ENCODE peak calls at places on chromosomes 13 and 19, in six cellular contexts. One of them, this sample, is unnamed.

GRCh38 chr19:33781996-33782395 is 14.7 kb upstream of the KCTD15 start:
- DNase-seq in frontal cortex: no peak
- DNase-seq in uterus: no peak
- DNase-seq in glutamatergic neuron: no peak
- DNase-seq in brain pericyte: no peak
- DNase-seq in fibroblast of lung: no peak
- DNase-seq in this sample: no peak

GRCh38 chr13:50916701-50917184 is 7.2 kb downstream of the RNASEH2B start:
- DNase-seq in frontal cortex: no peak
- DNase-seq in uterus: no peak
- DNase-seq in glutamatergic neuron: no peak
- DNase-seq in brain pericyte: no peak
- DNase-seq in fibroblast of lung: no peak
- DNase-seq in this sample: no peak

GRCh38 chr19:46065486-46065885 is 24.7 kb upstream of the IGFL4 start:
- DNase-seq in frontal cortex: no peak
- DNase-seq in uterus: no peak
- DNase-seq in glutamatergic neuron: no peak
- DNase-seq in brain pericyte: no peak
- DNase-seq in fibroblast of lung: peak
- DNase-seq in this sample: no peak

GRCh38 chr13:19591864-19592263 is 30.5 kb upstream of the TPTE2 start:
- DNase-seq in frontal cortex: no peak
- DNase-seq in uterus: no peak
- DNase-seq in glutamatergic neuron: no peak
- DNase-seq in brain pericyte: no peak
- DNase-seq in fibroblast of lung: no peak
- DNase-seq in this sample: no peak

GRCh38 chr19:3171894-3172679 is 6.5 kb upstream of the S1PR4 start:
- DNase-seq in frontal cortex: no peak
- DNase-seq in uterus: no peak
- DNase-seq in glutamatergic neuron: no peak
- DNase-seq in brain pericyte: no peak
- DNase-seq in fibroblast of lung: no peak
- DNase-seq in this sample: no peak

GRCh38 chr13:21616880-21617279 is 12.9 kb upstream of the MICU2 start:
- DNase-seq in frontal cortex: no peak
- DNase-seq in uterus: no peak
- DNase-seq in glutamatergic neuron: no peak
- DNase-seq in brain pericyte: no peak
- DNase-seq in fibroblast of lung: no peak
- DNase-seq in this sample: no peak

GRCh38 chr19:52679598-52679997 is 41.4 kb upstream of the ZNF83 start:
- DNase-seq in frontal cortex: no peak
- DNase-seq in uterus: no peak
- DNase-seq in glutamatergic neuron: no peak
- DNase-seq in brain pericyte: no peak
- DNase-seq in fibroblast of lung: no peak
- DNase-seq in this sample: no peak

GRCh38 chr13:113116206-113116800 is 6.3 kb upstream of the F10 start:
- DNase-seq in frontal cortex: no peak
- DNase-seq in uterus: no peak
- DNase-seq in glutamatergic neuron: no peak
- DNase-seq in brain pericyte: no peak
- DNase-seq in fibroblast of lung: no peak
- DNase-seq in this sample: no peak

GRCh38 chr13:77918391-77919261 is at the start of gene EDNRB:
- DNase-seq in frontal cortex: peak
- DNase-seq in uterus: peak
- DNase-seq in glutamatergic neuron: peak
- DNase-seq in brain pericyte: no peak
- DNase-seq in fibroblast of lung: peak
- DNase-seq in this sample: no peak

GRCh38 chr13:69477451-69477850 is 630.2 kb upstream of the ATXN8OS start:
- DNase-seq in frontal cortex: no peak
- DNase-seq in uterus: no peak
- DNase-seq in glutamatergic neuron: no peak
- DNase-seq in brain pericyte: no peak
- DNase-seq in fibroblast of lung: no peak
- DNase-seq in this sample: no peak

GRCh38 chr13:100184095-100184494 is 95.2 kb downstream of the PCCA start:
- DNase-seq in frontal cortex: no peak
- DNase-seq in uterus: no peak
- DNase-seq in glutamatergic neuron: no peak
- DNase-seq in brain pericyte: no peak
- DNase-seq in fibroblast of lung: no peak
- DNase-seq in this sample: no peak

GRCh38 chr13:25881946-25882574 is 169.8 kb downstream of the SHISA2 start:
- DNase-seq in frontal cortex: no peak
- DNase-seq in uterus: no peak
- DNase-seq in glutamatergic neuron: no peak
- DNase-seq in brain pericyte: no peak
- DNase-seq in fibroblast of lung: peak
- DNase-seq in this sample: no peak

GRCh38 chr19:53365899-53366493 is 491 bp downstream of the ZNF525 start:
- DNase-seq in frontal cortex: no peak
- DNase-seq in uterus: no peak
- DNase-seq in glutamatergic neuron: peak
- DNase-seq in brain pericyte: no peak
- DNase-seq in fibroblast of lung: no peak
- DNase-seq in this sample: no peak

GRCh38 chr13:113112893-113113845 is 7.6 kb downstream of the F7 start:
- DNase-seq in frontal cortex: no peak
- DNase-seq in uterus: peak
- DNase-seq in glutamatergic neuron: peak
- DNase-seq in brain pericyte: no peak
- DNase-seq in fibroblast of lung: no peak
- DNase-seq in this sample: no peak

GRCh38 chr19:55640577-55641375 is at the start of gene ZNF580:
- DNase-seq in frontal cortex: peak
- DNase-seq in uterus: no peak
- DNase-seq in glutamatergic neuron: peak
- DNase-seq in brain pericyte: peak
- DNase-seq in fibroblast of lung: peak
- DNase-seq in this sample: peak

GRCh38 chr13:26340812-26341211 is 86.9 kb downstream of the CDK8 start:
- DNase-seq in frontal cortex: no peak
- DNase-seq in uterus: no peak
- DNase-seq in glutamatergic neuron: no peak
- DNase-seq in brain pericyte: no peak
- DNase-seq in fibroblast of lung: no peak
- DNase-seq in this sample: no peak

GRCh38 chr19:6772028-6772865 is at the start of gene VAV1:
- DNase-seq in frontal cortex: no peak
- DNase-seq in uterus: no peak
- DNase-seq in glutamatergic neuron: no peak
- DNase-seq in brain pericyte: no peak
- DNase-seq in fibroblast of lung: no peak
- DNase-seq in this sample: no peak

This sample was measured in caudate nucleus.